ENCODE peak calls at places on chromosomes 1 and 21, in four cellular contexts. L is MCF 10A, Y is iPS-NIHi11, Q is globus pallidus. P is an unnamed sample.

GRCh38 chr1:245156041-245156735 is 1.4 kb downstream of the KIF26B start:
- DNase-seq in Q (peak), L (peak), Y (peak), P (peak)

GRCh38 chr1:22204989-22205913 is 62.4 kb upstream of the WNT4 start:
- DNase-seq in L (peak), Q (no peak), Y (no peak), P (no peak)

GRCh38 chr1:115089443-115090340 is at the start of gene TSPAN2:
- DNase-seq in L (no peak), Y (peak), Q (no peak), P (no peak)

GRCh38 chr1:182301026-182301436 is 90.6 kb downstream of the GLUL start:
- DNase-seq in L (no peak), Q (peak), Y (no peak), P (no peak)

GRCh38 chr1:38578444-38578951 is 281.1 kb downstream of the RRAGC start:
- DNase-seq in Q (no peak), Y (peak), L (no peak), P (no peak)

GRCh38 chr1:88503656-88504055 is 180.4 kb upstream of the PKN2 start:
- DNase-seq in Y (no peak), Q (no peak), L (no peak), P (no peak)

GRCh38 chr1:193539731-193540459 is 353.5 kb upstream of the B3GALT2 start:
- DNase-seq in L (no peak), Q (no peak), Y (no peak), P (no peak)

GRCh38 chr1:203490607-203491006 is 3.3 kb upstream of the OPTC start:
- DNase-seq in Q (no peak), Y (no peak), L (no peak), P (no peak)

GRCh38 chr1:230548357-230548756 is 93.9 kb upstream of the COG2 start:
- DNase-seq in L (no peak), Y (no peak), Q (no peak), P (no peak)

GRCh38 chr1:36222481-36223372 is 1.5 kb upstream of the THRAP3 start:
- DNase-seq in Y (no peak), L (no peak), Q (no peak), P (no peak)

GRCh38 chr1:198678901-198679329 is 40.1 kb downstream of the PTPRC start:
- DNase-seq in Q (no peak), L (no peak), Y (no peak), P (no peak)

GRCh38 chr1:1908506-1908791 is 6.6 kb upstream of the CALML6 start:
- DNase-seq in L (no peak), Y (peak), Q (no peak), P (no peak)

GRCh38 chr1:7401814-7402547 is 369.1 kb upstream of the VAMP3 start:
- DNase-seq in Y (no peak), L (peak), Q (no peak), P (no peak)

GRCh38 chr1:81801834-81802531 is 1.2 kb downstream of the ADGRL2 start:
- DNase-seq in Q (no peak), Y (peak), L (peak), P (peak)

GRCh38 chr1:1605034-1605591 is 5.2 kb upstream of the FNDC10 start:
- DNase-seq in Y (no peak), L (no peak), Q (no peak), P (no peak)

GRCh38 chr21:26833460-26833939 is 11.7 kb downstream of the ADAMTS1 start:
- DNase-seq in L (peak), Y (no peak), Q (no peak), P (no peak)

GRCh38 chr1:195195423-195196057 is 1412.7 kb downstream of the KCNT2 start:
- DNase-seq in Y (no peak), L (no peak), Q (no peak), P (no peak)

GRCh38 chr21:41366522-41367151 is 4.8 kb downstream of the MX2 start:
- DNase-seq in Q (no peak), L (peak), Y (no peak), P (no peak)

GRCh38 chr1:2967881-2968280 is 53.4 kb upstream of the ACTRT2 start:
- DNase-seq in Y (no peak), Q (peak), L (no peak), P (no peak)

GRCh38 chr1:35030338-35031102 is 1.2 kb downstream of the ZMYM6 start:
- DNase-seq in Q (peak), L (no peak), Y (no peak), P (no peak)

GRCh38 chr21:38434913-38435533 is 63.3 kb downstream of the ERG start:
- DNase-seq in L (peak), Q (no peak), Y (no peak), P (no peak)

GRCh38 chr1:225578247-225578646 is 74.7 kb downstream of the ENAH start:
- DNase-seq in L (no peak), Q (no peak), Y (no peak), P (no peak)

GRCh38 chr1:36609241-36610027 is 126.7 kb upstream of the CSF3R start:
- DNase-seq in L (peak), Q (peak), Y (peak), P (peak)

GRCh38 chr1:162912061-162912667 is 51.2 kb upstream of the CCDC190 start:
- DNase-seq in Y (no peak), Q (no peak), L (peak), P (no peak)

GRCh38 chr1:68313736-68314594 is 81.6 kb upstream of the WLS start:
- DNase-seq in Y (no peak), Q (no peak), L (no peak), P (no peak)

GRCh38 chr1:12525311-12526181 is 92.5 kb downstream of the DHRS3 start:
- DNase-seq in L (peak), Q (no peak), Y (peak), P (peak)

GRCh38 chr21:16534408-16535099 is 804.8 kb downstream of the USP25 start:
- DNase-seq in Y (no peak), L (no peak), Q (peak), P (peak)

GRCh38 chr1:207876129-207876528 is 34.8 kb downstream of the CD34 start:
- DNase-seq in L (no peak), Q (no peak), Y (no peak), P (no peak)

GRCh38 chr1:5947978-5948680 is 44.1 kb downstream of the NPHP4 start:
- DNase-seq in L (no peak), Q (no peak), Y (no peak), P (no peak)

GRCh38 chr1:71210746-71211145 is 129.9 kb upstream of the ZRANB2 start:
- DNase-seq in Q (no peak), L (no peak), Y (no peak), P (no peak)

GRCh38 chr21:36718951-36719501 is 20.1 kb downstream of the SIM2 start:
- DNase-seq in Q (peak), L (peak), Y (no peak), P (peak)

GRCh38 chr21:42302292-42302650 is 12.9 kb downstream of the TFF3 start:
- DNase-seq in Y (no peak), Q (no peak), L (no peak), P (no peak)

GRCh38 chr1:216310776-216311175 is 112.5 kb downstream of the USH2A start:
- DNase-seq in L (peak), Q (peak), Y (peak), P (no peak)